ENCODE peak calls at places on chromosomes 2 and 18, in seven cellular contexts. X is Calu3, S is adrenal gland, O is kidney, F is GM12865, R is SK-N-SH, K is spleen. B is an unnamed sample.

GRCh38 chr2:236712304-236712703 is 142.7 kb downstream of the ACKR3 start:
- DNase-seq in R (no peak), O (no peak), X (no peak), K (no peak), S (no peak), F (no peak), B (no peak)

GRCh38 chr2:119480718-119481142 is 43.6 kb downstream of the SCTR start:
- DNase-seq in R (no peak), X (no peak), S (no peak), O (no peak), K (no peak), F (no peak), B (no peak)

GRCh38 chr2:211085056-211085680 is 528.8 kb downstream of the CPS1 start:
- DNase-seq in F (peak), R (peak), S (peak), O (no peak), X (peak), K (no peak), B (peak)

GRCh38 chr2:66532972-66533868 is 98.3 kb downstream of the MEIS1 start:
- DNase-seq in X (no peak), O (no peak), S (no peak), F (no peak), R (no peak), K (no peak), B (no peak)

GRCh38 chr2:182522428-182522896 is 95.6 kb upstream of the PDE1A start:
- DNase-seq in S (no peak), O (no peak), R (no peak), F (no peak), X (no peak), K (no peak), B (no peak)

GRCh38 chr2:75647771-75648170 is 1.2 kb downstream of the MRPL19 start:
- DNase-seq in S (no peak), R (no peak), O (no peak), K (no peak), F (no peak), X (no peak), B (no peak)

GRCh38 chr2:46010925-46011490 is 286.2 kb upstream of the EPAS1 start:
- DNase-seq in K (no peak), S (no peak), F (peak), O (no peak), R (peak), X (no peak), B (peak)

GRCh38 chr18:76654536-76654935 is 159.5 kb upstream of the ZNF516 start:
- DNase-seq in F (no peak), X (no peak), K (no peak), R (no peak), S (no peak), O (no peak), B (no peak)

GRCh38 chr2:112150447-112150846 is 12.3 kb downstream of the FBLN7 start:
- DNase-seq in K (no peak), R (no peak), S (peak), O (peak), X (no peak), F (no peak), B (no peak)

GRCh38 chr18:32067375-32068167 is 24.1 kb upstream of the RNF138 start:
- DNase-seq in K (no peak), X (no peak), S (no peak), O (no peak), R (no peak), F (no peak), B (no peak)

GRCh38 chr2:239164281-239164871 is 236.4 kb downstream of the HDAC4 start:
- DNase-seq in K (peak), S (peak), F (no peak), R (no peak), X (no peak), O (peak), B (no peak)

GRCh38 chr2:216006164-216006663 is 7.1 kb downstream of the MREG start:
- DNase-seq in R (no peak), K (peak), O (peak), S (peak), F (peak), X (peak), B (peak)

GRCh38 chr2:28102455-28102874 is 211.9 kb downstream of the BABAM2 start:
- DNase-seq in S (no peak), O (no peak), F (no peak), R (no peak), K (no peak), X (no peak), B (no peak)

GRCh38 chr2:137228566-137228965 is 463.2 kb downstream of the THSD7B start:
- DNase-seq in F (no peak), S (peak), X (no peak), R (no peak), O (no peak), K (no peak), B (no peak)

DNA sequence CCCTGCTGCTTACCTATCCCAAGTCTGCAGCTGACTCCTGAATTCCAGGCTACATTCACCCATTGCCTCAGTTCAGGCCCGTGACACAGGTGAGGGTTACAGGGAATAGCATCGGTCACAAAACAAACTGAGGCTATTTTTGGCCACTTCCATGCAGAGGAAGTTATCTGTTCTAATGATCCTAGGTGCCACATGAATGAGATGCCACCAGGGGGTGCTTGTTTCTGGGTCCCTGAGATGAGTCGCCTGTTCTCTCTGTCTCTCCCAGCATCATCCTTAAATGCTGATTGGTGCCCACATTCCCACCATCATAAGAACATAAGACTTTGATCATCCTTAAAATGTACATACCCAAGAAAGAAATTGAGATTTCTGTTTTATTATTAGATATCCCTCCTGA is 119.0 kb upstream of the CELF4 start:
- DNase-seq in X (no peak), R (no peak), S (no peak), K (no peak), F (no peak), O (no peak), B (no peak)
- TF ChIP-seq CTCF in X (no peak), R (no peak), S (no peak), K (no peak), F (no peak), O (no peak), B (no peak)

DNA sequence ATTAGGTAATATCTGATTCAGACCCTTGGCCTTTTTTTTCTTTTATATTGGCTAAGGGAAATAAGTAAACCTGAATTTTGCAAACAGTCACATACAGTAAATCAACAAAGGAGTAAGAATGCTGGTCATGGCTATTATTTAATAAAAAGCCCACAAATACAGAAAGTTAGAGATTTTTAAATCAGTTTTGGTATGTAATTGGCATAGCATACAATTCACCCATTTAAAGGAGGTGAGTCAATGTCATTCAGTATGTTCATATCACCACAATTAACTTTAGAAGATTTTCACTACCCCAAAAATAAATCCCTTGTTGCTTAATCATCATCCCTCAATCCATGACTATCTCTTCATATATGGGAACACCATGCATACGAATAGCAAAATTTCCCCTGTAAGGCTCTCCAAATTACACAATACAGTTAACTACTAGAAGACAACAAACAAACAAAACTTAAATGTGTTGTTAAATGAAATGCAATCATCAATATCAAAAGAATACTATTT is 45.9 kb upstream of the NYAP2 start:
- DNase-seq in S (no peak), R (no peak), X (no peak), F (no peak), K (no peak), O (no peak), B (no peak)
- TF ChIP-seq CTCF in S (no peak), R (no peak), X (no peak), F (no peak), K (no peak), O (no peak), B (no peak)

GRCh38 chr2:19752500-19752899 is 149.3 kb downstream of the TTC32 start:
- DNase-seq in K (no peak), R (no peak), X (no peak), F (no peak), S (no peak), O (no peak), B (no peak)

GRCh38 chr2:19748711-19749506 is 152.9 kb downstream of the TTC32 start:
- DNase-seq in O (no peak), R (no peak), K (no peak), F (no peak), S (no peak), X (no peak), B (no peak)

GRCh38 chr2:19749507-19749836 is 152.3 kb downstream of the TTC32 start:
- DNase-seq in F (no peak), S (no peak), X (no peak), K (no peak), O (no peak), R (no peak), B (no peak)

GRCh38 chr2:19748073-19748375 is 153.8 kb downstream of the TTC32 start:
- DNase-seq in S (no peak), X (no peak), K (no peak), F (no peak), R (no peak), O (no peak), B (no peak)

GRCh38 chr2:19750136-19750535 is 151.6 kb downstream of the TTC32 start:
- DNase-seq in S (no peak), O (no peak), X (no peak), F (no peak), K (no peak), R (no peak), B (no peak)
- TF ChIP-seq CTCF in S (no peak), O (no peak), X (no peak), F (no peak), K (no peak), R (no peak), B (no peak)

GRCh38 chr18:55503167-55503820 is 84.7 kb downstream of the TCF4 start:
- DNase-seq in O (no peak), S (no peak), F (no peak), R (no peak), K (no peak), X (no peak), B (no peak)
- TF ChIP-seq CTCF in O (no peak), S (no peak), F (no peak), R (no peak), K (no peak), X (no peak), B (no peak)

GRCh38 chr2:17757321-17757720 is 3.4 kb downstream of the GEN1 start:
- DNase-seq in S (no peak), O (no peak), F (no peak), X (peak), R (no peak), K (no peak), B (no peak)
- TF ChIP-seq CTCF in S (no peak), O (no peak), F (no peak), X (no peak), R (no peak), K (no peak), B (no peak)

B was measured in GM10248.